ENCODE peak calls at places on chromosomes 13 and 19, in ten cellular contexts. L is Peyer's patch; B is upper lobe of right lung; P is iPS DF 6.9; U is CD4-positive, alpha-beta memory T cell; D is BE2C; G is endodermal cell; O is stomach; V is adrenal gland; M is pancreas. C is an unnamed sample.
A peak's percentile ranks its signal among the peaks of the same experiment; 100 is the strongest.

GRCh38 chr13:107035778-107036177 is 467.8 kb upstream of the ARGLU1 start:
- DNase-seq in L (no peak), B (no peak), P (no peak), U (no peak), D (no peak), G (no peak), O (no peak), V (no peak), M (no peak), C (no peak)

GRCh38 chr13:25179011-25179410 is 6.9 kb upstream of the AMER2 start:
- DNase-seq in L (no peak), B (no peak), P (no peak), U (no peak), D (no peak), G (no peak), O (no peak), V (no peak), M (no peak), C (no peak)

GRCh38 chr19:10214784-10215183 is 16.3 kb downstream of the S1PR2 start:
- DNase-seq in L (no peak), B (no peak), P (no peak), U (no peak), D (no peak), G (no peak), O (no peak), V (no peak), M (no peak), C (no peak)

GRCh38 chr13:35857769-35858168 is 273.4 kb downstream of the DCLK1 start:
- DNase-seq in L (no peak), B (no peak), P (peak; percentile 60), U (no peak), D (no peak), G (peak; percentile 87), O (no peak), V (no peak), M (no peak), C (no peak)

GRCh38 chr13:30192320-30193093 is 114.8 kb downstream of the KATNAL1 start:
- DNase-seq in L (no peak), B (no peak), P (no peak), U (no peak), D (no peak), G (no peak), O (no peak), V (no peak), M (no peak), C (no peak)

GRCh38 chr13:33953781-33954180 is 135.8 kb downstream of the RFC3 start:
- DNase-seq in L (no peak), B (no peak), P (no peak), U (no peak), D (no peak), G (no peak), O (no peak), V (no peak), M (no peak), C (no peak)

GRCh38 chr13:79445968-79446645 is 34.8 kb upstream of the NDFIP2 start:
- DNase-seq in L (no peak), B (no peak), P (no peak), U (no peak), D (no peak), G (peak; percentile 80), O (no peak), V (no peak), M (no peak), C (no peak)

GRCh38 chr19:48121909-48122371 is 11.3 kb upstream of the PLA2G4C start:
- DNase-seq in L (no peak), B (no peak), P (no peak), U (no peak), D (peak; percentile 66), G (no peak), O (no peak), V (peak; percentile 32), M (no peak), C (no peak)

GRCh38 chr19:48170817-48171347 is 402 bp downstream of the ZSWIM9 start:
- DNase-seq in L (no peak), B (no peak), P (no peak), U (no peak), D (no peak), G (peak; percentile 65), O (no peak), V (no peak), M (no peak), C (peak; percentile 78)

GRCh38 chr19:52735734-52736133 is 890 bp upstream of the ZNF611 start:
- DNase-seq in L (no peak), B (peak; percentile 85), P (peak; percentile 74), U (no peak), D (no peak), G (peak; percentile 95), O (peak; percentile 38), V (peak; percentile 55), M (peak; percentile 62), C (peak; percentile 95)

GRCh38 chr13:36158606-36159005 is 27.4 kb upstream of the DCLK1 start:
- DNase-seq in L (no peak), B (no peak), P (no peak), U (no peak), D (no peak), G (no peak), O (no peak), V (no peak), M (no peak), C (no peak)

GRCh38 chr19:14073232-14073924 is 792 bp downstream of the MISP3 start:
- DNase-seq in L (peak; percentile 86), B (peak; percentile 90), P (no peak), U (peak; percentile 85), D (peak; percentile 81), G (peak; percentile 87), O (peak; percentile 81), V (peak; percentile 79), M (peak; percentile 94), C (peak; percentile 91)

GRCh38 chr13:75800545-75800944 is 164.4 kb downstream of the LMO7 start:
- DNase-seq in L (no peak), B (no peak), P (no peak), U (no peak), D (no peak), G (no peak), O (no peak), V (no peak), M (no peak), C (no peak)

GRCh38 chr13:75223981-75224742 is 257.8 kb downstream of the TBC1D4 start:
- DNase-seq in L (no peak), B (no peak), P (no peak), U (no peak), D (no peak), G (no peak), O (no peak), V (no peak), M (no peak), C (no peak)

GRCh38 chr19:29851769-29852521 is 40.2 kb downstream of the CCNE1 start:
- DNase-seq in L (no peak), B (peak; percentile 2), P (no peak), U (no peak), D (no peak), G (peak; percentile 13), O (no peak), V (no peak), M (no peak), C (no peak)

GRCh38 chr19:29854033-29854432 is 42.2 kb downstream of the CCNE1 start:
- DNase-seq in L (no peak), B (no peak), P (no peak), U (no peak), D (no peak), G (no peak), O (no peak), V (no peak), M (no peak), C (no peak)

GRCh38 chr19:29858000-29858596 is 46.3 kb downstream of the CCNE1 start:
- DNase-seq in L (peak; percentile 61), B (peak; percentile 71), P (no peak), U (peak; percentile 25), D (peak; percentile 43), G (peak; percentile 90), O (peak; percentile 50), V (peak; percentile 58), M (peak; percentile 78), C (no peak)

GRCh38 chr19:29855771-29856510 is 44.1 kb downstream of the CCNE1 start:
- DNase-seq in L (no peak), B (peak; percentile 13), P (no peak), U (no peak), D (no peak), G (no peak), O (no peak), V (no peak), M (no peak), C (no peak)

GRCh38 chr19:29855087-29855486 is 43.3 kb downstream of the CCNE1 start:
- DNase-seq in L (no peak), B (peak; percentile 21), P (no peak), U (no peak), D (no peak), G (peak; percentile 68), O (no peak), V (no peak), M (no peak), C (no peak)
- H3K4me3 ChIP-seq in L (no peak overlapping the region), B (no peak overlapping the region), P (no peak overlapping the region), U (no peak overlapping the region), D (no peak overlapping the region), G (no peak overlapping the region), O (no peak overlapping the region), V (no peak overlapping the region), M (no peak overlapping the region), C (no peak overlapping the region)

GRCh38 chr13:97621631-97622030 is 187.7 kb downstream of the RAP2A start:
- DNase-seq in L (no peak), B (no peak), P (peak; percentile 7), U (no peak), D (no peak), G (peak; percentile 84), O (no peak), V (no peak), M (no peak), C (no peak)
- H3K4me1 ChIP-seq in L (no peaks in the 10 kb centered on the region), B (no peaks in the 10 kb centered on the region), P (no peaks in the 10 kb centered on the region), U (no peaks in the 10 kb centered on the region), D (no peaks in the 10 kb centered on the region), G (peaks cover 5% of the 10 kb centered on the region), O (no peaks in the 10 kb centered on the region), V (no peaks in the 10 kb centered on the region), M (no peaks in the 10 kb centered on the region), C (no peaks in the 10 kb centered on the region)

DNA sequence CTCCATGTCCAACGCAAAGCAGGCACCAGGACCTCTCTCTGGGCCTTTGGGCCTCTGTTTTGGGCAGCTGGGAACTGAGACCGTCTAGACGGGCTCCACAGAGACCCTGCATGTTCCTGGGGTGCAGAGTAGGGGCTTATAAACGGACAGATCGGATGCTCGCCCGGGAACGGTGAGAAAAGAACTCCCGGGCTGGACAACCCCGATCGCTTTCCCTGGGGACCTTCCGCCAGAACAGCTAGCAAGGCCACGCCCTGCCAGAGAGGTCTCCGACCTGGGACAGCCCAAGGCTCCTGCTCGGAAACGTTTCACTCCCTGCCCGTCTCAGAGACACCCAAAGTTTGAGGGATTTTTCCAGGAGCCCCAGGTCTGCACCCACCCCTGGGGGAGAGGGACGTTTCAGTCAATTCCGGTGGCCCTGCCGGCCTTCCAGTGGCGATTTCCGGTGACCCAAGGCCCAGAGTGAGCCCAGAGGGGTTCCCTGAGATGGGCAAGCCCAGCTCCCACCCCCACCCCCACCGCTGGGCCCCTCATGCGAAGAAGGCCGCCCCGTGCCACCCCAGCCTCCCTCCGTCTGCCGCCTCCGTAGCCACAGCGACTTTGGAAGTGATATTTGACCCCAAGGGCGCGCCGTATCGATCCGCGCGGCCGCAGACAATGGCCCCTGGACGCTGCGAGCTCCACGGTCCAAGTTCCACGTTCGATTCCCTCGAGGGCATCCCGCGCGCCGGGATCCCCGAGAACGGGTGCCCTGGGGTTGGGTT is 1.7 kb downstream of the NR2F6 start:
- DNase-seq in L (peak; percentile 78), B (peak; percentile 80), P (no peak), U (no peak), D (peak; percentile 76), G (peak; percentile 85), O (peak; percentile 60), V (peak; percentile 83), M (peak; percentile 86), C (peak; percentile 87)
- H3K4me3 ChIP-seq in L (peak overlapping the region; percentile 93), B (peak overlapping the region; percentile 80), P (peak overlapping the region; percentile 97), U (no peak overlapping the region), D (peak overlapping the region; percentile 90), G (peak overlapping the region; percentile 95), O (peak overlapping the region; percentile 86), V (peak overlapping the region; percentile 76), M (peak overlapping the region; percentile 83), C (peak overlapping the region; percentile 86)

GRCh38 chr19:12782174-12782423 is 6.7 kb upstream of the HOOK2 start:
- DNase-seq in L (no peak), B (no peak), P (no peak), U (no peak), D (no peak), G (peak; percentile 52), O (no peak), V (no peak), M (no peak), C (no peak)
- H3K4me1 ChIP-seq in L (peaks cover 70% of the 10 kb centered on the region), B (peaks cover 67% of the 10 kb centered on the region), P (peaks cover 14% of the 10 kb centered on the region), U (peaks cover 74% of the 10 kb centered on the region), D (peaks cover 42% of the 10 kb centered on the region), G (peaks cover 4% of the 10 kb centered on the region), O (peaks cover 82% of the 10 kb centered on the region), V (peaks cover 62% of the 10 kb centered on the region), M (peaks cover 47% of the 10 kb centered on the region), C (peaks cover 18% of the 10 kb centered on the region)